ENCODE peak calls at places on chromosome 13, in seven cellular contexts. K, P, B, W, U, T and Z are unnamed samples.

GRCh38 chr13:42547615-42548014 is 26.3 kb upstream of the TNFSF11 start:
- DNase-seq in K (no peak), P (no peak), B (no peak), W (no peak), U (no peak), T (no peak), Z (no peak)

GRCh38 chr13:21530656-21531055 is 71.6 kb upstream of the ZDHHC20 start:
- DNase-seq in K (no peak), P (no peak), B (no peak), W (no peak), U (no peak), T (no peak), Z (no peak)

GRCh38 chr13:46894534-46894906 is 2.3 kb downstream of the HTR2A start:
- DNase-seq in K (no peak), P (no peak), B (no peak), W (no peak), U (no peak), T (no peak), Z (no peak)

GRCh38 chr13:114090476-114090875 is 41.9 kb downstream of the RASA3 start:
- DNase-seq in K (peak), P (no peak), B (peak), W (no peak), U (peak), T (no peak), Z (no peak)

GRCh38 chr13:35347679-35348205 is 128.7 kb downstream of the MAB21L1 start:
- DNase-seq in K (no peak), P (no peak), B (no peak), W (no peak), U (no peak), T (no peak), Z (no peak)

GRCh38 chr13:39536274-39536673 is 66.7 kb downstream of the LHFPL6 start:
- DNase-seq in K (no peak), P (no peak), B (no peak), W (no peak), U (no peak), T (no peak), Z (no peak)

GRCh38 chr13:36148436-36148835 is 17.3 kb upstream of the DCLK1 start:
- DNase-seq in K (no peak), P (no peak), B (no peak), W (no peak), U (no peak), T (no peak), Z (no peak)

GRCh38 chr13:51867062-51867461 is 5.3 kb downstream of the CCDC70 start:
- DNase-seq in K (no peak), P (no peak), B (no peak), W (no peak), U (no peak), T (no peak), Z (no peak)

GRCh38 chr13:87129602-87130300 is 541.4 kb upstream of the SLITRK5 start:
- DNase-seq in K (no peak), P (no peak), B (no peak), W (no peak), U (no peak), T (no peak), Z (peak)

GRCh38 chr13:48319458-48320395 is 16.2 kb downstream of the RB1 start:
- DNase-seq in K (no peak), P (no peak), B (no peak), W (no peak), U (peak), T (no peak), Z (no peak)

GRCh38 chr13:112525306-112525945 is 62.5 kb downstream of the TUBGCP3 start:
- DNase-seq in K (no peak), P (no peak), B (no peak), W (no peak), U (no peak), T (no peak), Z (peak)

GRCh38 chr13:99681695-99682094 is 180.4 kb downstream of the TM9SF2 start:
- DNase-seq in K (no peak), P (no peak), B (no peak), W (no peak), U (no peak), T (no peak), Z (no peak)

GRCh38 chr13:48155850-48156249 is 60.9 kb upstream of the MED4 start:
- DNase-seq in K (no peak), P (no peak), B (no peak), W (no peak), U (no peak), T (no peak), Z (peak)

GRCh38 chr13:99976502-99977115 is 5.0 kb upstream of the ZIC2 start:
- DNase-seq in K (no peak), P (no peak), B (no peak), W (no peak), U (no peak), T (no peak), Z (no peak)

GRCh38 chr13:98834254-98834960 is 81.9 kb upstream of the SLC15A1 start:
- DNase-seq in K (no peak), P (no peak), B (no peak), W (no peak), U (no peak), T (no peak), Z (peak)

GRCh38 chr13:48710160-48710559 is 56.4 kb downstream of the CYSLTR2 start:
- DNase-seq in K (no peak), P (no peak), B (no peak), W (no peak), U (no peak), T (no peak), Z (no peak)

GRCh38 chr13:40653558-40654318 is 12.7 kb downstream of the FOXO1 start:
- DNase-seq in K (no peak), P (no peak), B (no peak), W (no peak), U (no peak), T (no peak), Z (peak)

GRCh38 chr13:98206946-98207345 is 29.9 kb upstream of the RNF113B start:
- DNase-seq in K (no peak), P (no peak), B (no peak), W (no peak), U (no peak), T (no peak), Z (peak)

GRCh38 chr13:50779443-50780200 is 63.9 kb downstream of the DLEU7 start:
- DNase-seq in K (no peak), P (no peak), B (no peak), W (no peak), U (no peak), T (no peak), Z (no peak)

GRCh38 chr13:38180100-38180499 is 169.6 kb upstream of the UFM1 start:
- DNase-seq in K (no peak), P (no peak), B (no peak), W (no peak), U (no peak), T (no peak), Z (peak)

GRCh38 chr13:50208826-50209335 is 193.6 kb downstream of the KCNRG start:
- DNase-seq in K (no peak), P (no peak), B (peak), W (no peak), U (no peak), T (no peak), Z (peak)